ENCODE peak calls at places on chromosomes 16 and 17, in five cellular contexts. One of them, this sample, is unnamed.

GRCh38 chr16:70725024-70725911 is 39.4 kb upstream of the MTSS2 start:
- DNase-seq in mesenchymal stem cell: no peak
- DNase-seq in H9: no peak
- DNase-seq in H1: no peak
- DNase-seq in neuronal stem cell: no peak
- DNase-seq in this sample: no peak

GRCh38 chr16:59046335-59046734 is 312.2 kb upstream of the GOT2 start:
- DNase-seq in H1: no peak
- DNase-seq in neuronal stem cell: no peak
- DNase-seq in mesenchymal stem cell: peak; percentile 69
- DNase-seq in H9: no peak
- DNase-seq in this sample: no peak

GRCh38 chr16:16861546-16861945 is 482.6 kb downstream of the NPIPA7 start:
- DNase-seq in H9: peak; percentile 56
- DNase-seq in H1: no peak
- DNase-seq in mesenchymal stem cell: peak; percentile 0
- DNase-seq in neuronal stem cell: peak; percentile 55
- DNase-seq in this sample: peak; percentile 11

GRCh38 chr16:3804426-3805016 is 76.0 kb downstream of the CREBBP start:
- DNase-seq in H1: no peak
- DNase-seq in mesenchymal stem cell: peak; percentile 24
- DNase-seq in H9: no peak
- DNase-seq in neuronal stem cell: no peak
- DNase-seq in this sample: no peak

GRCh38 chr17:61155590-61156181 is 244.0 kb upstream of the TBX2 start:
- DNase-seq in mesenchymal stem cell: no peak
- DNase-seq in neuronal stem cell: no peak
- DNase-seq in H9: no peak
- DNase-seq in H1: no peak
- DNase-seq in this sample: no peak

GRCh38 chr17:27868565-27868964 is 24.6 kb downstream of the LYRM9 start:
- DNase-seq in H1: no peak
- DNase-seq in H9: no peak
- DNase-seq in neuronal stem cell: no peak
- DNase-seq in mesenchymal stem cell: no peak
- DNase-seq in this sample: no peak

GRCh38 chr16:69482410-69482951 is 58.1 kb downstream of the CYB5B start:
- DNase-seq in mesenchymal stem cell: peak; percentile 52
- DNase-seq in H1: no peak
- DNase-seq in H9: no peak
- DNase-seq in neuronal stem cell: no peak
- DNase-seq in this sample: no peak

GRCh38 chr16:66207139-66207863 is 159.2 kb upstream of the CDH5 start:
- DNase-seq in H1: no peak
- DNase-seq in neuronal stem cell: no peak
- DNase-seq in H9: no peak
- DNase-seq in mesenchymal stem cell: no peak
- DNase-seq in this sample: no peak

GRCh38 chr17:27544350-27545131 is 86.4 kb upstream of the LGALS9 start:
- DNase-seq in neuronal stem cell: no peak
- DNase-seq in H9: no peak
- DNase-seq in mesenchymal stem cell: peak; percentile 84
- DNase-seq in H1: no peak
- DNase-seq in this sample: no peak

GRCh38 chr17:12734852-12735430 is 54.4 kb upstream of the ARHGAP44 start:
- DNase-seq in mesenchymal stem cell: no peak
- DNase-seq in H1: no peak
- DNase-seq in neuronal stem cell: no peak
- DNase-seq in H9: peak; percentile 12
- DNase-seq in this sample: no peak

GRCh38 chr17:282912-283882 is 69.4 kb downstream of the RPH3AL start:
- DNase-seq in H1: no peak
- DNase-seq in H9: no peak
- DNase-seq in neuronal stem cell: no peak
- DNase-seq in mesenchymal stem cell: no peak
- DNase-seq in this sample: no peak

GRCh38 chr17:53629188-53629587 is 193.5 kb upstream of the KIF2B start:
- DNase-seq in mesenchymal stem cell: no peak
- DNase-seq in H9: no peak
- DNase-seq in H1: no peak
- DNase-seq in neuronal stem cell: no peak
- DNase-seq in this sample: peak; percentile 1

GRCh38 chr17:15659663-15660062 is 24.4 kb downstream of the TRIM16 start:
- DNase-seq in neuronal stem cell: no peak
- DNase-seq in H1: no peak
- DNase-seq in mesenchymal stem cell: no peak
- DNase-seq in H9: peak; percentile 58
- DNase-seq in this sample: peak; percentile 93

GRCh38 chr16:1708768-1709180 is 2.8 kb downstream of the MAPK8IP3 start:
- DNase-seq in neuronal stem cell: no peak
- DNase-seq in H9: no peak
- DNase-seq in mesenchymal stem cell: no peak
- DNase-seq in H1: no peak
- DNase-seq in this sample: peak; percentile 67

GRCh38 chr17:77496401-77496801 is 355.6 kb downstream of the SEC14L1 start:
- DNase-seq in H9: no peak
- DNase-seq in H1: no peak
- DNase-seq in mesenchymal stem cell: no peak
- DNase-seq in neuronal stem cell: no peak
- DNase-seq in this sample: no peak

GRCh38 chr17:58085039-58085715 is 2.0 kb downstream of the DYNLL2 start:
- DNase-seq in H1: no peak
- DNase-seq in neuronal stem cell: no peak
- DNase-seq in mesenchymal stem cell: no peak
- DNase-seq in H9: peak; percentile 24
- DNase-seq in this sample: no peak

GRCh38 chr17:64491034-64491860 is 5.6 kb downstream of the POLG2 start:
- DNase-seq in H1: no peak
- DNase-seq in mesenchymal stem cell: peak; percentile 52
- DNase-seq in H9: no peak
- DNase-seq in neuronal stem cell: no peak
- DNase-seq in this sample: peak; percentile 42

GRCh38 chr16:68640972-68641371 is 4.1 kb upstream of the CDH3 start:
- DNase-seq in H1: no peak
- DNase-seq in neuronal stem cell: no peak
- DNase-seq in H9: no peak
- DNase-seq in mesenchymal stem cell: peak; percentile 14
- DNase-seq in this sample: no peak

GRCh38 chr17:2749058-2749783 is at the start of gene CCDC92B:
- DNase-seq in H9: peak; percentile 51
- DNase-seq in H1: no peak
- DNase-seq in neuronal stem cell: peak; percentile 15
- DNase-seq in mesenchymal stem cell: no peak
- DNase-seq in this sample: no peak

GRCh38 chr16:78528265-78528664 is 428.8 kb downstream of the WWOX start:
- DNase-seq in neuronal stem cell: no peak
- DNase-seq in mesenchymal stem cell: no peak
- DNase-seq in H1: no peak
- DNase-seq in H9: no peak
- DNase-seq in this sample: no peak

GRCh38 chr17:77011173-77012011 is 129.4 kb upstream of the SEC14L1 start:
- DNase-seq in mesenchymal stem cell: peak; percentile 24
- DNase-seq in H1: no peak
- DNase-seq in H9: peak; percentile 62
- DNase-seq in neuronal stem cell: no peak
- DNase-seq in this sample: peak; percentile 76

GRCh38 chr17:32266389-32267269 is 997 bp downstream of the RHBDL3 start:
- DNase-seq in mesenchymal stem cell: peak; percentile 3
- DNase-seq in H9: peak; percentile 69
- DNase-seq in H1: no peak
- DNase-seq in neuronal stem cell: peak; percentile 57
- DNase-seq in this sample: peak; percentile 13

GRCh38 chr17:5902671-5903070 is 167.5 kb upstream of the WSCD1 start:
- DNase-seq in H1: no peak
- DNase-seq in H9: peak; percentile 20
- DNase-seq in mesenchymal stem cell: no peak
- DNase-seq in neuronal stem cell: no peak
- DNase-seq in this sample: no peak

GRCh38 chr16:10871157-10871991 is 5.6 kb upstream of the CIITA start:
- DNase-seq in H9: no peak
- DNase-seq in H1: no peak
- DNase-seq in mesenchymal stem cell: peak; percentile 62
- DNase-seq in neuronal stem cell: no peak
- DNase-seq in this sample: peak; percentile 37

GRCh38 chr17:58330997-58331814 is 2.6 kb upstream of the TSPOAP1 start:
- DNase-seq in neuronal stem cell: no peak
- DNase-seq in mesenchymal stem cell: no peak
- DNase-seq in H1: no peak
- DNase-seq in H9: peak; percentile 42
- DNase-seq in this sample: no peak

GRCh38 chr17:70855401-70856054 is 686.2 kb downstream of the KCNJ2 start:
- DNase-seq in H1: no peak
- DNase-seq in H9: no peak
- DNase-seq in mesenchymal stem cell: peak; percentile 19
- DNase-seq in neuronal stem cell: no peak
- DNase-seq in this sample: no peak

GRCh38 chr17:10357768-10358167 is 15.0 kb downstream of the MYH13 start:
- DNase-seq in neuronal stem cell: no peak
- DNase-seq in H9: peak; percentile 82
- DNase-seq in H1: peak; percentile 19
- DNase-seq in mesenchymal stem cell: no peak
- DNase-seq in this sample: peak; percentile 15

GRCh38 chr17:4933646-4934045 is 1.6 kb downstream of the GP1BA start:
- DNase-seq in H1: no peak
- DNase-seq in neuronal stem cell: no peak
- DNase-seq in H9: no peak
- DNase-seq in mesenchymal stem cell: no peak
- DNase-seq in this sample: no peak

GRCh38 chr17:44314869-44315661 is 6.7 kb downstream of the RUNDC3A start:
- DNase-seq in neuronal stem cell: no peak
- DNase-seq in H9: peak; percentile 88
- DNase-seq in mesenchymal stem cell: peak; percentile 21
- DNase-seq in H1: no peak
- DNase-seq in this sample: peak; percentile 72

GRCh38 chr17:4580291-4580690 is 4.0 kb upstream of the SMTNL2 start:
- DNase-seq in H9: no peak
- DNase-seq in neuronal stem cell: no peak
- DNase-seq in mesenchymal stem cell: no peak
- DNase-seq in H1: no peak
- DNase-seq in this sample: no peak

GRCh38 chr17:49390548-49391324 is 23.9 kb downstream of the PHB1 start:
- DNase-seq in H1: no peak
- DNase-seq in mesenchymal stem cell: peak; percentile 9
- DNase-seq in neuronal stem cell: no peak
- DNase-seq in H9: no peak
- DNase-seq in this sample: no peak

GRCh38 chr17:11797803-11798202 is 199.5 kb downstream of the ZNF18 start:
- DNase-seq in H1: no peak
- DNase-seq in mesenchymal stem cell: no peak
- DNase-seq in H9: no peak
- DNase-seq in neuronal stem cell: no peak
- DNase-seq in this sample: no peak

GRCh38 chr17:81706757-81707624 is 3.8 kb downstream of the MRPL12 start:
- DNase-seq in H9: peak; percentile 66
- DNase-seq in H1: no peak
- DNase-seq in mesenchymal stem cell: no peak
- DNase-seq in neuronal stem cell: no peak
- DNase-seq in this sample: no peak

GRCh38 chr17:50675627-50676026 is 32.1 kb downstream of the ANKRD40 start:
- DNase-seq in mesenchymal stem cell: no peak
- DNase-seq in H9: no peak
- DNase-seq in neuronal stem cell: no peak
- DNase-seq in H1: no peak
- DNase-seq in this sample: no peak

GRCh38 chr16:87447323-87447722 is 45.5 kb downstream of the ZCCHC14 start:
- DNase-seq in H9: no peak
- DNase-seq in H1: no peak
- DNase-seq in neuronal stem cell: no peak
- DNase-seq in mesenchymal stem cell: peak; percentile 91
- DNase-seq in this sample: no peak

DNA sequence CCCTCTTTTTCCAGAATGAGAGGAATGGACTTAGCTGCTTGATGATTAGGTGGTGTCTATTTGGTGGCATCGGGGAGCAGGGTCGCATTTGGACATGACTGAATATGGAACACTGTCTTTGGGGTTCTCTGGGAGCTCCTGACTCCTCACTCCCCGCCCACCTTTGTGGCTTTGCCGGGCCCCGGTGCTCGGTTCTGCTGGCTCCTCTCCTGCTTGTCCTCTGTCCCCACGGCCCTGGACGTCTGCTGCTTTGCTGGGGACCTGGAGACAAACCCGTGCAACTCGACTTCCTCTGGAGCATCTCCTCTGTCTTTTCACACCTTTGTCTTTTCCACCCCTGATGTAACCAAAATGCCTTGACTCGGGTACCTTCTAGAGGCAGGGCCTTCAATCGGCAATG is 135.7 kb downstream of the IRX3 start:
- DNase-seq in mesenchymal stem cell: no peak
- DNase-seq in H1: no peak
- DNase-seq in H9: no peak
- DNase-seq in neuronal stem cell: no peak
- DNase-seq in this sample: no peak
- H3K9ac ChIP-seq in mesenchymal stem cell: no peak overlapping the region
- H3K9ac ChIP-seq in H1: no peak overlapping the region
- H3K9ac ChIP-seq in H9: no peak overlapping the region
- H3K9ac ChIP-seq in neuronal stem cell: no peak overlapping the region
- H3K9ac ChIP-seq in this sample: no peak overlapping the region

GRCh38 chr17:78820122-78820792 is 20.4 kb downstream of the USP36 start:
- DNase-seq in H1: no peak
- DNase-seq in neuronal stem cell: no peak
- DNase-seq in H9: no peak
- DNase-seq in mesenchymal stem cell: no peak
- DNase-seq in this sample: no peak

GRCh38 chr17:78818152-78818846 is 22.3 kb downstream of the USP36 start:
- DNase-seq in H9: no peak
- DNase-seq in H1: no peak
- DNase-seq in neuronal stem cell: no peak
- DNase-seq in mesenchymal stem cell: no peak
- DNase-seq in this sample: no peak

GRCh38 chr17:78817123-78817522 is 23.5 kb downstream of the USP36 start:
- DNase-seq in neuronal stem cell: no peak
- DNase-seq in H9: no peak
- DNase-seq in H1: no peak
- DNase-seq in mesenchymal stem cell: no peak
- DNase-seq in this sample: no peak

GRCh38 chr17:78819402-78819801 is 21.2 kb downstream of the USP36 start:
- DNase-seq in H1: no peak
- DNase-seq in neuronal stem cell: no peak
- DNase-seq in H9: no peak
- DNase-seq in mesenchymal stem cell: no peak
- DNase-seq in this sample: no peak

GRCh38 chr17:78818932-78819331 is 21.7 kb downstream of the USP36 start:
- DNase-seq in H1: no peak
- DNase-seq in mesenchymal stem cell: peak; percentile 28
- DNase-seq in H9: no peak
- DNase-seq in neuronal stem cell: no peak
- DNase-seq in this sample: no peak
- H2BK12ac ChIP-seq in H1: no peak overlapping the region
- H2BK12ac ChIP-seq in mesenchymal stem cell: no peak overlapping the region
- H2BK12ac ChIP-seq in H9: no peak overlapping the region
- H2BK12ac ChIP-seq in neuronal stem cell: no peak overlapping the region
- H2BK12ac ChIP-seq in this sample: no peak overlapping the region

GRCh38 chr16:12132290-12132689 is 155.8 kb downstream of the SNX29 start:
- DNase-seq in H1: no peak
- DNase-seq in neuronal stem cell: no peak
- DNase-seq in mesenchymal stem cell: peak; percentile 86
- DNase-seq in H9: no peak
- DNase-seq in this sample: no peak
- H3K9ac ChIP-seq in H1: no peak overlapping the region
- H3K9ac ChIP-seq in neuronal stem cell: no peak overlapping the region
- H3K9ac ChIP-seq in mesenchymal stem cell: no peak overlapping the region
- H3K9ac ChIP-seq in H9: no peak overlapping the region
- H3K9ac ChIP-seq in this sample: no peak overlapping the region

GRCh38 chr17:35872581-35872980 is 3.9 kb upstream of the HEATR9 start:
- DNase-seq in H1: no peak
- DNase-seq in neuronal stem cell: no peak
- DNase-seq in mesenchymal stem cell: no peak
- DNase-seq in H9: no peak
- DNase-seq in this sample: no peak
- H2BK12ac ChIP-seq in H1: no peak overlapping the region
- H2BK12ac ChIP-seq in neuronal stem cell: no peak overlapping the region
- H2BK12ac ChIP-seq in mesenchymal stem cell: no peak overlapping the region
- H2BK12ac ChIP-seq in H9: no peak overlapping the region
- H2BK12ac ChIP-seq in this sample: no peak overlapping the region